ENCODE peak calls at places on chromosomes 3 and 15, in seven cellular contexts. I, U, A, O, D, F and W are unnamed samples.

GRCh38 chr3:133461291-133461690 is 61.4 kb downstream of the BFSP2 start:
- DNase-seq in I (no peak), U (no peak), A (no peak), O (no peak), D (no peak), F (peak), W (no peak)

GRCh38 chr15:100001405-100001804 is 268.2 kb upstream of the LYSMD4 start:
- DNase-seq in I (no peak), U (no peak), A (no peak), O (no peak), D (no peak), F (no peak), W (no peak)

GRCh38 chr3:114627760-114628159 is 333.9 kb downstream of the TIGIT start:
- DNase-seq in I (peak), U (peak), A (no peak), O (no peak), D (peak), F (no peak), W (no peak)

GRCh38 chr15:62625421-62626033 is 417.0 kb upstream of the TPM1 start:
- DNase-seq in I (peak), U (peak), A (no peak), O (no peak), D (no peak), F (no peak), W (no peak)

GRCh38 chr3:49119439-49119838 is 1.2 kb downstream of the USP19 start:
- DNase-seq in I (no peak), U (no peak), A (no peak), O (no peak), D (peak), F (peak), W (no peak)

GRCh38 chr3:56613016-56613415 is 56.0 kb downstream of the CCDC66 start:
- DNase-seq in I (no peak), U (no peak), A (no peak), O (no peak), D (no peak), F (no peak), W (no peak)

GRCh38 chr15:41259546-41260189 is 28.6 kb downstream of the CHP1 start:
- DNase-seq in I (no peak), U (no peak), A (no peak), O (no peak), D (no peak), F (no peak), W (no peak)

GRCh38 chr15:57298204-57298603 is 78.1 kb upstream of the CGNL1 start:
- DNase-seq in I (peak), U (no peak), A (no peak), O (no peak), D (peak), F (no peak), W (no peak)

GRCh38 chr15:25863067-25863967 is at the start of gene ATP10A:
- DNase-seq in I (peak), U (no peak), A (no peak), O (no peak), D (peak), F (no peak), W (peak)

GRCh38 chr15:31554261-31554660 is 227.6 kb downstream of the KLF13 start:
- DNase-seq in I (peak), U (peak), A (no peak), O (no peak), D (peak), F (no peak), W (no peak)

GRCh38 chr3:21041621-21042020 is 709.4 kb downstream of the ZNF385D start:
- DNase-seq in I (peak), U (no peak), A (no peak), O (no peak), D (no peak), F (no peak), W (no peak)

GRCh38 chr15:51227967-51228783 is 110.2 kb downstream of the CYP19A1 start:
- DNase-seq in I (peak), U (peak), A (peak), O (peak), D (peak), F (peak), W (peak)

GRCh38 chr3:7307410-7307809 is 446.5 kb downstream of the GRM7 start:
- DNase-seq in I (no peak), U (no peak), A (no peak), O (no peak), D (peak), F (peak), W (no peak)

GRCh38 chr3:127089487-127090145 is 103.3 kb upstream of the PRR23E start:
- DNase-seq in I (peak), U (peak), A (no peak), O (no peak), D (peak), F (no peak), W (no peak)

GRCh38 chr3:133896002-133896761 is 500 bp upstream of the RAB6B start:
- DNase-seq in I (no peak), U (no peak), A (no peak), O (no peak), D (no peak), F (peak), W (no peak)

GRCh38 chr3:181717505-181717904 is 5.8 kb downstream of the SOX2 start:
- DNase-seq in I (no peak), U (no peak), A (no peak), O (no peak), D (no peak), F (no peak), W (no peak)

GRCh38 chr3:71469131-71469430 is 114.4 kb downstream of the FOXP1 start:
- DNase-seq in I (no peak), U (no peak), A (no peak), O (no peak), D (no peak), F (no peak), W (no peak)

GRCh38 chr3:109071349-109072142 is 46.4 kb downstream of the MORC1 start:
- DNase-seq in I (no peak), U (no peak), A (no peak), O (no peak), D (no peak), F (peak), W (peak)

GRCh38 chr3:50604628-50605588 is 6.7 kb downstream of the CISH start:
- DNase-seq in I (no peak), U (peak), A (no peak), O (no peak), D (no peak), F (no peak), W (no peak)

GRCh38 chr3:123884258-123884831 is at the start of gene MYLK:
- DNase-seq in I (peak), U (peak), A (peak), O (peak), D (peak), F (peak), W (peak)

GRCh38 chr3:62211675-62212429 is 161.5 kb downstream of the FEZF2 start:
- DNase-seq in I (no peak), U (no peak), A (no peak), O (no peak), D (no peak), F (no peak), W (no peak)

GRCh38 chr15:29141206-29141907 is 128.3 kb downstream of the NSMCE3 start:
- DNase-seq in I (no peak), U (no peak), A (no peak), O (no peak), D (no peak), F (peak), W (no peak)

GRCh38 chr3:161316006-161316689 is 55.2 kb downstream of the SPTSSB start:
- DNase-seq in I (no peak), U (no peak), A (no peak), O (no peak), D (peak), F (peak), W (no peak)

GRCh38 chr15:94804613-94805012 is 573.3 kb downstream of the MCTP2 start:
- DNase-seq in I (no peak), U (no peak), A (no peak), O (no peak), D (no peak), F (no peak), W (no peak)

GRCh38 chr15:75786564-75786925 is 56.7 kb upstream of the UBE2Q2 start:
- DNase-seq in I (no peak), U (no peak), A (no peak), O (no peak), D (no peak), F (no peak), W (no peak)

GRCh38 chr15:69253156-69253555 is 45.6 kb upstream of the PAQR5 start:
- DNase-seq in I (peak), U (peak), A (peak), O (no peak), D (peak), F (peak), W (peak)

GRCh38 chr3:16480861-16481569 is 32.5 kb downstream of the RFTN1 start:
- DNase-seq in I (peak), U (no peak), A (peak), O (no peak), D (peak), F (peak), W (no peak)

GRCh38 chr15:80152896-80153876 is at the start of gene FAH:
- DNase-seq in I (peak), U (no peak), A (peak), O (no peak), D (peak), F (peak), W (peak)

GRCh38 chr3:139537325-139537724 is 2.2 kb downstream of the RBP1 start:
- DNase-seq in I (peak), U (no peak), A (peak), O (no peak), D (peak), F (peak), W (no peak)

GRCh38 chr3:153051427-153052095 is 110.5 kb upstream of the RAP2B start:
- DNase-seq in I (peak), U (no peak), A (peak), O (no peak), D (peak), F (peak), W (no peak)

GRCh38 chr3:116048991-116049390 is 396.3 kb downstream of the LSAMP start:
- DNase-seq in I (no peak), U (no peak), A (no peak), O (no peak), D (no peak), F (no peak), W (no peak)

GRCh38 chr3:152126260-152126659 is 142.5 kb upstream of the MBNL1 start:
- DNase-seq in I (peak), U (no peak), A (no peak), O (no peak), D (peak), F (no peak), W (no peak)

GRCh38 chr3:133115178-133115577 is 77.0 kb downstream of the TMEM108 start:
- DNase-seq in I (no peak), U (no peak), A (no peak), O (no peak), D (no peak), F (no peak), W (no peak)

GRCh38 chr15:48112242-48112641 is 8.5 kb upstream of the SLC24A5 start:
- DNase-seq in I (peak), U (no peak), A (no peak), O (no peak), D (peak), F (peak), W (peak)